ENCODE peak calls at places on chromosome 11, in four cellular contexts. W is HepG2, T is K562, R is GM12878. N is an unnamed sample.

GRCh38 chr11:76172583-76172982 is 33.7 kb downstream of the WNT11 start:
- DNase-seq in W (no peak), T (no peak), R (no peak), N (no peak)

GRCh38 chr11:115439385-115439784 is 64.8 kb downstream of the CADM1 start:
- DNase-seq in W (no peak), T (no peak), R (no peak), N (no peak)

GRCh38 chr11:61482513-61482912 is 26.0 kb upstream of the LRRC10B start:
- DNase-seq in W (no peak), T (peak; percentile 66), R (no peak), N (peak; percentile 67)

GRCh38 chr11:73241300-73241699 is 23.2 kb downstream of the P2RY2 start:
- DNase-seq in W (no peak), T (no peak), R (no peak), N (no peak)

GRCh38 chr11:29616611-29617010 is 400.2 kb downstream of the KCNA4 start:
- DNase-seq in W (no peak), T (no peak), R (no peak), N (no peak)

GRCh38 chr11:17531071-17531817 is 13.0 kb downstream of the USH1C start:
- DNase-seq in W (no peak), T (no peak), R (no peak), N (no peak)

GRCh38 chr11:63764201-63764711 is 4.3 kb downstream of the ZFTA start:
- DNase-seq in W (no peak), T (no peak), R (no peak), N (no peak)

GRCh38 chr11:12121504-12121903 is 11.1 kb downstream of the MICAL2 start:
- DNase-seq in W (no peak), T (no peak), R (no peak), N (no peak)

GRCh38 chr11:64726211-64726641 is 3.2 kb upstream of the NRXN2 start:
- DNase-seq in W (no peak), T (no peak), R (no peak), N (no peak)

GRCh38 chr11:48083427-48083826 is 103.1 kb downstream of the PTPRJ start:
- DNase-seq in W (no peak), T (no peak), R (no peak), N (no peak)

GRCh38 chr11:125091247-125091876 is 20.1 kb downstream of the TMEM218 start:
- DNase-seq in W (peak; percentile 47), T (peak; percentile 71), R (no peak), N (peak; percentile 33)

GRCh38 chr11:64571410-64572091 is 19.5 kb upstream of the SLC22A12 start:
- DNase-seq in W (peak; percentile 28), T (peak; percentile 61), R (no peak), N (no peak)

GRCh38 chr11:62251698-62252097 is 9.7 kb downstream of the SCGB1D2 start:
- DNase-seq in W (no peak), T (no peak), R (no peak), N (no peak)

GRCh38 chr11:73192272-73192671 is 25.8 kb upstream of the P2RY2 start:
- DNase-seq in W (no peak), T (no peak), R (no peak), N (no peak)

GRCh38 chr11:6315811-6316425 is 4.4 kb downstream of the CAVIN3 start:
- DNase-seq in W (peak; percentile 45), T (peak; percentile 71), R (no peak), N (peak; percentile 82)

GRCh38 chr11:67635231-67635521 is 4.4 kb downstream of the TBX10 start:
- DNase-seq in W (no peak), T (no peak), R (no peak), N (no peak)

GRCh38 chr11:78586452-78587046 is 11.9 kb upstream of the NARS2 start:
- DNase-seq in W (no peak), T (peak; percentile 38), R (no peak), N (peak; percentile 18)

GRCh38 chr11:83709434-83709833 is 423.3 kb upstream of the CCDC90B start:
- DNase-seq in W (no peak), T (no peak), R (no peak), N (no peak)

GRCh38 chr11:122107566-122107965 is 8.4 kb downstream of the BLID start:
- DNase-seq in W (no peak), T (no peak), R (no peak), N (no peak)

GRCh38 chr11:26704249-26704648 is 17.6 kb downstream of the SLC5A12 start:
- DNase-seq in W (no peak), T (no peak), R (no peak), N (no peak)

GRCh38 chr11:119684361-119685072 is 44.5 kb downstream of the NECTIN1 start:
- DNase-seq in W (peak; percentile 46), T (peak; percentile 16), R (no peak), N (peak; percentile 10)

GRCh38 chr11:125468852-125469251 is 27.2 kb downstream of the FEZ1 start:
- DNase-seq in W (no peak), T (no peak), R (no peak), N (no peak)

GRCh38 chr11:87463486-87464102 is 425.9 kb downstream of the TMEM135 start:
- DNase-seq in W (peak; percentile 38), T (peak; percentile 39), R (no peak), N (peak; percentile 24)

GRCh38 chr11:73141031-73141308 is 1.1 kb downstream of the FCHSD2 start:
- DNase-seq in W (no peak), T (peak; percentile 37), R (no peak), N (peak; percentile 29)

GRCh38 chr11:124415356-124415923 is 9.2 kb downstream of the OR8B4 start:
- DNase-seq in W (peak; percentile 37), T (peak; percentile 47), R (no peak), N (peak; percentile 56)

GRCh38 chr11:46237248-46238077 is 40.0 kb upstream of the CREB3L1 start:
- DNase-seq in W (no peak), T (peak; percentile 97), R (no peak), N (peak; percentile 90)

GRCh38 chr11:120618399-120618798 is 106.9 kb downstream of the GRIK4 start:
- DNase-seq in W (no peak), T (no peak), R (no peak), N (no peak)

GRCh38 chr11:19861171-19861570 is 148.5 kb downstream of the NAV2 start:
- DNase-seq in W (no peak), T (no peak), R (no peak), N (no peak)

GRCh38 chr11:61701298-61701993 is 21.3 kb downstream of the DAGLA start:
- DNase-seq in W (peak; percentile 37), T (peak; percentile 53), R (no peak), N (no peak)

GRCh38 chr11:2510626-2511402 is 66.0 kb downstream of the KCNQ1 start:
- DNase-seq in W (no peak), T (no peak), R (no peak), N (no peak)

GRCh38 chr11:87596176-87596575 is 558.4 kb downstream of the TMEM135 start:
- DNase-seq in W (no peak), T (no peak), R (no peak), N (no peak)

GRCh38 chr11:35912883-35913614 is 30.8 kb upstream of the LDLRAD3 start:
- DNase-seq in W (no peak), T (no peak), R (no peak), N (no peak)

GRCh38 chr11:74311352-74311926 is at the start of gene P4HA3:
- DNase-seq in W (peak; percentile 13), T (peak; percentile 70), R (no peak), N (peak; percentile 77)

GRCh38 chr11:17230867-17231851 is 23.4 kb upstream of the PIK3C2A start:
- DNase-seq in W (no peak), T (no peak), R (peak; percentile 76), N (no peak)

GRCh38 chr11:65045728-65046127 is 4.7 kb downstream of the SAC3D1 start:
- DNase-seq in W (no peak), T (no peak), R (no peak), N (no peak)

GRCh38 chr11:58446294-58446693 is 4.3 kb upstream of the OR5B12 start:
- DNase-seq in W (no peak), T (peak; percentile 49), R (no peak), N (no peak)

DNA sequence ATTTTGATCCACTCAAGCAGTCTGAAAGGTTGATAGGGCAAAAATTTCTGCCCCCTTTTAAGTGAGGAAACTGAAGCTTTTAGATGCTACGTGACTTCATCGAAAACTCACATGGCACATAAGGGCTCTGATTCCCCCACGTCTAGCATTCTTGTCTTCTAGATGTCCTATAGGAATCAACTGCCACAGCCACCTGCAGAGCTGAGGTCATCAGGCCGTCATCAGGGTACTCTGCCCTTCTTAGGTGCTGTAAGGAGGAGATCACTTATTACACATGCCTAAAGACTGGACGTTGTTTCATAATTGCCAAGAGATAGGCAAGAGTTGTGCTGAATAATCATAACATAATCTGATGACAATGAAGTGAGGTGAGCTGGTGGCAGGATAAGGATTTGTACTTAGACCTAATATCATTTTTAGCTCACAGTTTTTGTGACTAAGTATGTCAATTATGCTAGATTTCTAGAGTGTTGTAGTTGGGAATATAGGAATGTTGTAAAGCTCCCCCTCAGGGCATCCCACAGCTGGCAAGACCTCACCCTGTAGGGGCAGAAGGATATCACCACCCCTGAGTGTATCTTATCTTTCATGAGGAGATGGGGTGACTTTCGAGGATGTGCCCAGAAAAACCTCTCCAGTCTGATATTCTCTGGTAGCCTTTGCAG is 349.4 kb downstream of the METTL15 start:
- DNase-seq in W (no peak), T (no peak), R (no peak), N (no peak)
- TF ChIP-seq MYC in W (no peak), T (no peak), R (no peak), N (no peak)

GRCh38 chr11:116916872-116917271 is 79.5 kb upstream of the APOA1 start:
- DNase-seq in W (no peak), T (no peak), R (no peak), N (no peak)

GRCh38 chr11:116913000-116913399 is 75.6 kb upstream of the APOA1 start:
- DNase-seq in W (no peak), T (no peak), R (no peak), N (peak; percentile 22)

GRCh38 chr11:116917632-116918031 is 80.2 kb upstream of the APOA1 start:
- DNase-seq in W (no peak), T (no peak), R (no peak), N (no peak)

GRCh38 chr11:116918925-116919653 is 81.7 kb upstream of the APOA1 start:
- DNase-seq in W (no peak), T (no peak), R (no peak), N (no peak)

GRCh38 chr11:116916052-116916451 is 78.6 kb upstream of the APOA1 start:
- DNase-seq in W (no peak), T (no peak), R (no peak), N (no peak)
- TF ChIP-seq SMC3 in W (no peak), T (no peak), R (no peak), N (no peak)

DNA sequence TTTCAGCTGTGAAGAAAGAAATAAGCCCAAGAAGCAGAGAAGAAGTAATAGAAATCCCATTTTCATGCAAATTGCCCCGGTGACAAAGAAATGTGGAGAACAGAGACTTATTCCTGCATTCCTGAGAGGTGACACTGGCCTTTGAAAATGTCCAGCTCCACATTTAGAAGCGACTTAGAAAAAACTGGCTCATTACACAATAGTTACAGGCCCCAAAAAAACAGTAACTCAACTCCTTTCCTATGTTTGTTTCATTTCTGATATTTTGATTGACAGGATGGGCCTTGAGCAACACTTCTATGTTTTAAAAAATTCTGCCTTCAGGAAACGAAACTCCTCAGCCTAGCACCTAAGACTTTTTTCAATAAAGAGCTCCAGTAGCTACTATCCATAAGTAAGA is 726.9 kb upstream of the TENM4 start:
- DNase-seq in W (no peak), T (no peak), R (no peak), N (no peak)
- TF ChIP-seq MYC in W (no peak), T (no peak), R (no peak), N (no peak)

DNA sequence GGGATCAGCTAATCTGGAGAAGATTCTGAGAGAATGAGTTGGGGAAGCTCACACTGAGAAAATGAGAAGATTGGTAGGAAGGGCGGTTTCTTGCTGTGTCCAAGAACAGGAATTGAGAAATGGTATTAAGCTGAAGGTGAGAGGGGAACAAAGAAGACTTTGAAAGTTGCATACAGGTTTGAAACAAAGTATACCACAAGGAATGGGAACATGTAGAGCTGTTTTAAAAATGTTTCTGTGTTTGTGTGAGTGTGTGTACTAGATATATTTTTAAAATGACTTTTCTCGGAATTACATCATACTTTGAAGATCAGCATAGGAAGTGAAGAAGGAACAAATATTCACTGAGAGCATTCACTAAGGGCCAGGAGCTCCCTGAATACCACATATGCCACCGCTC is 24.4 kb upstream of the IZUMO1R start:
- DNase-seq in W (no peak), T (no peak), R (peak; percentile 5), N (no peak)
- TF ChIP-seq SMC3 in W (no peak), T (no peak), R (no peak), N (no peak)

N was measured in A549.